ENCODE peak calls at places on chromosomes 1 and 21, in six cellular contexts. H is HFF-Myc; A is CD8-positive, alpha-beta T cell; T is progenitor cell of endocrine pancreas; C is upper lobe of right lung; K is cardiac muscle cell. I is an unnamed sample.

GRCh38 chr1:86194491-86195034 is 38.0 kb upstream of the COL24A1 start:
- DNase-seq in C (no peak), A (no peak), K (peak), T (no peak), H (no peak), I (no peak)

GRCh38 chr1:221279146-221279545 is 399.9 kb downstream of the HLX start:
- DNase-seq in K (no peak), H (no peak), C (no peak), A (no peak), T (no peak), I (no peak)

GRCh38 chr1:245235156-245235555 is 80.4 kb downstream of the KIF26B start:
- DNase-seq in C (peak), A (no peak), K (peak), H (no peak), T (no peak), I (no peak)

GRCh38 chr1:2528966-2529750 is 905 bp downstream of the HES5 start:
- DNase-seq in A (peak), H (no peak), T (no peak), K (no peak), C (no peak), I (peak)

GRCh38 chr1:43867946-43868740 is 65.5 kb upstream of the ARTN start:
- DNase-seq in A (no peak), H (no peak), K (peak), T (no peak), C (no peak), I (no peak)

GRCh38 chr1:64471724-64472276 is 1.9 kb downstream of the CACHD1 start:
- DNase-seq in A (no peak), H (no peak), K (no peak), T (no peak), C (no peak), I (no peak)

GRCh38 chr1:199646761-199647160 is 380.7 kb upstream of the NR5A2 start:
- DNase-seq in H (no peak), A (no peak), C (no peak), T (no peak), K (no peak), I (no peak)

GRCh38 chr1:93042134-93042821 is 36.8 kb upstream of the MTF2 start:
- DNase-seq in K (no peak), T (no peak), A (peak), H (no peak), C (no peak), I (no peak)

GRCh38 chr1:3062616-3063378 is 6.2 kb upstream of the PRDM16 start:
- DNase-seq in K (no peak), C (peak), A (no peak), H (no peak), T (no peak), I (no peak)

GRCh38 chr1:73673980-73674379 is 524.0 kb downstream of the LRRIQ3 start:
- DNase-seq in T (no peak), A (no peak), C (no peak), H (no peak), K (no peak), I (no peak)

GRCh38 chr1:85374160-85374559 is 90.8 kb downstream of the DDAH1 start:
- DNase-seq in K (peak), A (no peak), C (no peak), H (no peak), T (no peak), I (no peak)

GRCh38 chr1:19759740-19760089 is 40.0 kb downstream of the TMCO4 start:
- DNase-seq in T (no peak), H (no peak), C (peak), A (no peak), K (no peak), I (no peak)

GRCh38 chr1:106717561-106717960 is 338.9 kb upstream of the PRMT6 start:
- DNase-seq in H (no peak), C (no peak), T (no peak), A (no peak), K (peak), I (no peak)

GRCh38 chr1:238409191-238409846 is 518.6 kb upstream of the ZP4 start:
- DNase-seq in C (no peak), T (no peak), H (no peak), A (no peak), K (peak), I (no peak)

GRCh38 chr1:38353956-38354355 is 307.4 kb upstream of the POU3F1 start:
- DNase-seq in C (no peak), T (no peak), A (no peak), K (no peak), H (no peak), I (no peak)

GRCh38 chr1:150257624-150258274 is at the start of gene CA14:
- DNase-seq in H (no peak), A (no peak), T (no peak), C (peak), K (no peak), I (no peak)

GRCh38 chr1:117003253-117003875 is 1.8 kb downstream of the CD101 start:
- DNase-seq in H (no peak), K (peak), A (no peak), C (no peak), T (no peak), I (no peak)

GRCh38 chr21:28633803-28634572 is 358.7 kb downstream of the LTN1 start:
- DNase-seq in H (no peak), A (no peak), K (peak), C (no peak), T (no peak), I (no peak)

GRCh38 chr21:44314561-44314960 is 14.7 kb downstream of the PFKL start:
- DNase-seq in H (no peak), C (no peak), A (no peak), K (no peak), T (no peak), I (no peak)

GRCh38 chr1:162412002-162412401 is at the start of gene SH2D1B:
- DNase-seq in K (no peak), T (no peak), A (no peak), C (no peak), H (no peak), I (no peak)

GRCh38 chr1:41432481-41433280 is 51.8 kb downstream of the EDN2 start:
- DNase-seq in T (peak), H (peak), C (peak), K (peak), A (peak), I (peak)

GRCh38 chr1:180693564-180694244 is 61.9 kb downstream of the XPR1 start:
- DNase-seq in T (no peak), H (no peak), A (no peak), C (no peak), K (no peak), I (no peak)

GRCh38 chr1:246058478-246058877 is 448.6 kb downstream of the SMYD3 start:
- DNase-seq in A (no peak), K (no peak), T (no peak), C (no peak), H (no peak), I (no peak)

GRCh38 chr1:60978421-60979357 is 103.7 kb upstream of the NFIA start:
- DNase-seq in H (no peak), C (no peak), A (peak), T (no peak), K (peak), I (no peak)

GRCh38 chr1:201551877-201552731 is 13.2 kb downstream of the NAV1 start:
- DNase-seq in T (no peak), A (no peak), K (peak), C (no peak), H (no peak), I (no peak)

GRCh38 chr1:50974618-50974935 is 4.5 kb downstream of the CDKN2C start:
- DNase-seq in T (no peak), H (no peak), C (no peak), A (no peak), K (no peak), I (no peak)

GRCh38 chr1:5514519-5515183 is 477.6 kb downstream of the NPHP4 start:
- DNase-seq in C (peak), H (no peak), K (peak), T (peak), A (peak), I (peak)

GRCh38 chr1:23718482-23718881 is 24.8 kb upstream of the ELOA start:
- DNase-seq in H (peak), K (peak), T (no peak), A (no peak), C (no peak), I (peak)

GRCh38 chr1:109441105-109441504 is 14.9 kb upstream of the PSMA5 start:
- DNase-seq in K (no peak), T (no peak), A (no peak), C (no peak), H (peak), I (no peak)

GRCh38 chr1:67749844-67750689 is 65.1 kb downstream of the GADD45A start:
- DNase-seq in K (peak), T (no peak), A (no peak), H (peak), C (no peak), I (no peak)

GRCh38 chr1:176976236-176976635 is 188.3 kb downstream of the ASTN1 start:
- DNase-seq in T (no peak), H (no peak), C (no peak), K (no peak), A (no peak), I (no peak)

DNA sequence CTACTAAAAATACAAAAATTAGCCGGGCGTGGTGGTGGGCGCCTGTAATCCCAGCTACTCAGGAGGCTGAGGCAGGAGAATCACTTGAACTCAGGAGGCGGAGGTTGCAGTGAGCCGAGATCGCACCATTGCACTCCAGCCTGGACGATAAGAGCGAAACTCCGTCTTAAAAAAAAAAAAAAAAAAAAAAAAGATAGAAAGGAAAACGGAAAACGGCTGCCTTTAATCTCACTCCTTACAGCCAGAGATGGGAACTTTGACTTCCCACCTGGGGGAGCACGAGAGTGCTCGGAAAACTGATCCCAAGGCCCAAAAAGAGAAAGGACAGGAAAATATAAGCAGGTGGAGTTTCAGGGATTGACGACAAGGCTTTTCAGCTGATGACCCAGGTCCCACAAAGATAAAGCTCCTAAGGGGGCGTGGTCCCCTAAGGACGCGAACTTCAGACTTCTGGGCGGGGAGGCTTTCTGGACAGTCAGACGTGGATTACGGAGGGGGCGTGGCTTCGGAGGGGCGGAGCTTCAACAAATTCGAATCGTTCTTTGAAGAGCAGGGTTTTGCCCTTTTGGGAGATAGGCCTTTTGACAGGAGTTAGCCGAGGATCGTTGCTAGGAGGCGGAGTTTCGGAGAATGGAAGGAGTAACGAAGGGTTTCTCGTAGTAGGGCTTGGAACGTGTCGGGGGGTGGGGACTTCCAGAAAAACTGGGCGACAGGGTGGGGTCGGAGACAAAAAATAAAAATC is 966 bp upstream of the CKS1B start:
- DNase-seq in K (peak), T (peak), C (peak), H (peak), A (peak), I (peak)
- TF ChIP-seq CTCF in K (no peak), T (peak), C (peak), H (no peak), A (no peak), I (no peak)

DNA sequence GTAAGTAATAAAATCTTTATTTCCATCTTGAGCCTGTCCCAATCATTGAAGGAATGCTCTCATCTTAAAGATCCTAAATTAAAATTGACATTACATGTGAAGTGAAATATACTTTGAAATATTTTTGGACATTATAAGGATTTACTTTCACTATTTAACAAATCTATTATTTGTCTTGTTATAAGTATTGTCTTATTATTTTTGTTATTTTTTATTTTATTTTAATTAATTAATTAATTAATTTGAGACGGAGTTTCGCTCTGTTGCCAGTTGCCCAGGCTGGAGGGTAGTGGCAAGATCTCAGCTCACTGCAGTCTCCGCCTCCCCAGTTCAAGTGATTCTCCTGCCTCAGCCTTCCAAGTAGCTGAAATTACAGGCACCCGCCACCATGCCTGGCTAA is 343.2 kb downstream of the DPYD start:
- DNase-seq in K (no peak), H (no peak), A (no peak), T (no peak), C (no peak), I (no peak)
- TF ChIP-seq CTCF in K (no peak), H (no peak), A (no peak), T (no peak), C (no peak), I (no peak)

GRCh38 chr21:39788383-39788782 is 43.4 kb downstream of the IGSF5 start:
- DNase-seq in H (peak), A (no peak), C (peak), T (peak), K (peak), I (peak)
- TF ChIP-seq CTCF in H (peak), A (no peak), C (peak), T (peak), K (peak), I (peak)

GRCh38 chr1:212295579-212295978 is 10.4 kb downstream of the PPP2R5A start:
- DNase-seq in C (no peak), K (no peak), H (no peak), T (no peak), A (no peak), I (no peak)

GRCh38 chr1:212292250-212292924 is 7.2 kb downstream of the PPP2R5A start:
- DNase-seq in C (no peak), T (no peak), H (no peak), A (no peak), K (no peak), I (no peak)

GRCh38 chr1:212294983-212295382 is 9.8 kb downstream of the PPP2R5A start:
- DNase-seq in C (no peak), K (no peak), H (no peak), A (no peak), T (no peak), I (no peak)

GRCh38 chr1:212291505-212292134 is 6.4 kb downstream of the PPP2R5A start:
- DNase-seq in K (peak), A (no peak), T (no peak), H (no peak), C (no peak), I (no peak)

GRCh38 chr1:212293579-212293978 is 8.4 kb downstream of the PPP2R5A start:
- DNase-seq in K (peak), A (no peak), H (no peak), C (no peak), T (no peak), I (no peak)
- TF ChIP-seq CTCF in K (peak), A (no peak), H (no peak), C (peak), T (peak), I (peak)

DNA sequence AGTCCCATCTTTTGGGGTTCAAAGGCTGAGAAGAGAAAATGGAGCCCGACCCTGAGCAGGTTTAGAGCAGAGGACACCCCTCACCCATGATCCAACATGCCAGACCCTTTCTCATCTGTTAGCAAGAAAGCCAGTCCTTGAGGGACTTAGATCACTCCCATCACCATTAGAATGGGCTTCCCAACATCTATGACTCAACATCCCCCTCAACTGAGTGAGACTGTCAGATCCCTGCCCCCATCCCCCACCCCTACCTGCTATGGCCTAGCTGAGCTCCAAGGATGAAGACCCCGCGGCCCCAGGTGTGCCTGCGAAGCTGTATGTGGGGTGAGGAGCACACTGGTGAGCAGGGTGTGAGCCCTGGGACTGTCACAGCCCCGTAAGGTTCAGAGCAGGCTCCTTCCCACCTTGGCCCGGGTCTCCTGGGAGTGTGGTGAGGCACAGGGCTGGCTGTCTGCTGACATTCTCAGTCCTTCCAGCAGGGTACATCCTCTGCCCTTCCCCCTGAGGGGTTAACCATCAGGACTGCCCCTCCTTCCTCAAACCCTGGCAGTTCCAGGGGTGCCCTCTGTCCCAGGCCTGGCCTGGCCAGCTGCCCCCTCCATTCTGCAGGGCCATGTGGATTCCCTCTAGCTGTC is 21.4 kb upstream of the BLACAT1 start:
- DNase-seq in K (no peak), H (no peak), C (no peak), A (no peak), T (no peak), I (no peak)
- TF ChIP-seq CTCF in K (no peak), H (no peak), C (no peak), A (no peak), T (no peak), I (no peak)

DNA sequence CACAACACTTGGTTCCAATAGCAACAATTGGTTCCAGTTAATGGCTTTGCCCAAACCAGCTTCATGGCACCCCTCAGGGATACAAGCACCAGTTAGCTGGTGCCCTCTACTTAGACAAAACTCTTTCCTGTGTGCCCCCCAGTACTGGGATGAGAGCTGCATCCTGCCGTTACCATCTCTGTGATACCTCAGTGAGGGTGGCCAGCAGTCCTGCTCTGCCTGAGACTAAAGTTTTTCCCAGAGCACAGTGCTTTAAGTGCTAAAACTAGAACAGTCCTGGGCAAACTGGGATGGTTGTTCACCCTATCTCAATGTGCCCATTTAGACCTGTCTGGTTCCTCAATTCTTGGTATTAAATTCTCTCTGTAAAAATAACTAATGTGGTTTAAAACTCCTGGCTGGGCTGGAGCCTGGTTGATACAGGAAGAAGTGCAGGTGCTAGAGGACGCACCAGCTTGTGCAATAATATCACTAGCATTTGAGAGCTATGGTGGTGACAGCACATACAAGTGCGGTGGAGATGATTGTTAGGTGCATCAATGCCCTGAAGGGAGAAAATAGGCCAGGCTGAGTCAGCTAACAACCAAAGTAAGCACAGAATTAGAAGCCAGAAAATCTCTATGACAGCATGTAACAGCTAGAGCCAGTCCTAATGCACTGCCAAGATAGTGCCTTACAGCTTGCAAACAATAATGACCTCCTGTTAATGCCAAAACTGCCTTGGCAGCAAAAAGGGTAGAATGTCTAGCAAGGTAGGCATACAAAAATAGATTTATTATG is 179.8 kb upstream of the GALNT2 start:
- DNase-seq in A (no peak), H (no peak), T (no peak), C (no peak), K (no peak), I (no peak)
- TF ChIP-seq CTCF in A (no peak), H (no peak), T (no peak), C (no peak), K (no peak), I (no peak)

DNA sequence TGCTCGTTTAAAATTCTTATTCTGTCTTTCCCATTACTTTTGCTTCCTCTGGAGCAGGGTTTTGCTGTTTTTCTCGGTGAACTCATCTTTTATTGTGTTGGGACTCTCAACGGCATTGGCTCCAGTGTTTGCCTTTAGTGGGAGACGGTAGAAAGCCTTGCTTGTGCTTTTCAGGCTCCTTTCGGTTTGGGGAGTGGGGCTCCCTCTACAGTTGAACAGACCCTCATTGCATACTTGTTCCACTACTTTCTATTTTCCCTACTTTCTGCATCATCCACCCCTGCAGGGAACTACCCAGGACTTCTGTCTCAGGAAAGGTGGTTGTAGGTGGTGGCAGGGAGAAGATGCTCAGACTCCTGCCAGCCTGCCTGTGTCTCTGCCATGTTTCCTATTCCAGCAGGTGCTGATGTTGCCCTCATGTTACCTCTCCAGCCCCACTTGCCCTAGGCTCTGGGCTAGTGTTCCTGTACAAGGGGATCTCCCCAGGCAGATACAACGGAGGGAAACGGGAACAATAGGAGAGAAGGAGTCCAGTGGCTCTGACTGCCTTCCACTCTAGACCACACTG is 68.5 kb upstream of the ZBTB18 start:
- DNase-seq in K (peak), C (no peak), A (no peak), T (no peak), H (no peak), I (no peak)
- TF ChIP-seq CTCF in K (peak), C (no peak), A (no peak), T (peak), H (peak), I (no peak)